ENCODE peak calls at places on chromosome 16, in seven cellular contexts. F, R, J, O, D, Y and L are unnamed samples.

GRCh38 chr16:64489449-64489848 is 632.4 kb downstream of the CDH11 start:
- DNase-seq in F (no peak), O (peak), R (no peak), J (no peak), Y (peak), D (no peak), L (no peak)

GRCh38 chr16:29312835-29313558 is 93.5 kb downstream of the NPIPB11 start:
- DNase-seq in R (no peak), O (no peak), J (no peak), F (peak), D (no peak), Y (no peak), L (peak)

GRCh38 chr16:31002252-31002700 is 8.2 kb downstream of the STX1B start:
- DNase-seq in R (no peak), O (no peak), D (no peak), J (no peak), Y (no peak), F (no peak), L (no peak)

GRCh38 chr16:52436646-52437645 is 110.0 kb downstream of the TOX3 start:
- DNase-seq in D (no peak), O (no peak), R (no peak), F (no peak), J (no peak), Y (no peak), L (peak)

GRCh38 chr16:70251651-70252354 is at the start of gene EXOSC6:
- DNase-seq in F (peak), Y (peak), D (peak), J (peak), R (peak), O (peak), L (peak)

GRCh38 chr16:24635900-24636610 is 93.4 kb upstream of the TNRC6A start:
- DNase-seq in J (no peak), D (peak), R (no peak), F (no peak), Y (peak), O (peak), L (no peak)

GRCh38 chr16:49838639-49839461 is 17.1 kb downstream of the ZNF423 start:
- DNase-seq in Y (no peak), R (no peak), F (no peak), D (no peak), J (no peak), O (no peak), L (no peak)

GRCh38 chr16:15874745-15875314 is 13.6 kb downstream of the CEP20 start:
- DNase-seq in D (peak), J (no peak), Y (peak), F (no peak), R (no peak), O (peak), L (peak)

GRCh38 chr16:22120440-22120839 is 28.1 kb downstream of the VWA3A start:
- DNase-seq in Y (no peak), O (no peak), D (no peak), F (no peak), R (no peak), J (no peak), L (no peak)

GRCh38 chr16:72380283-72380682 is 208.3 kb upstream of the PMFBP1 start:
- DNase-seq in J (no peak), O (peak), Y (no peak), R (no peak), D (no peak), F (no peak), L (no peak)

GRCh38 chr16:6602401-6602800 is 730.2 kb upstream of the RBFOX1 start:
- DNase-seq in Y (no peak), O (no peak), J (no peak), D (no peak), F (no peak), R (no peak), L (peak)

GRCh38 chr16:69108069-69108904 is 2.8 kb downstream of the HAS3 start:
- DNase-seq in Y (no peak), J (no peak), O (no peak), D (no peak), R (no peak), F (no peak), L (no peak)

GRCh38 chr16:80682435-80683070 is 121.8 kb downstream of the CDYL2 start:
- DNase-seq in Y (no peak), O (peak), F (no peak), D (peak), R (no peak), J (no peak), L (no peak)

GRCh38 chr16:23518435-23518891 is 8.2 kb upstream of the GGA2 start:
- DNase-seq in Y (no peak), O (peak), J (no peak), R (no peak), F (no peak), D (no peak), L (no peak)

GRCh38 chr16:88835818-88836217 is 20.9 kb downstream of the GALNS start:
- DNase-seq in O (no peak), F (no peak), Y (no peak), D (no peak), R (no peak), J (no peak), L (no peak)

GRCh38 chr16:4016648-4017047 is 99.6 kb downstream of the ADCY9 start:
- DNase-seq in Y (no peak), O (peak), R (no peak), F (no peak), J (no peak), D (no peak), L (no peak)